ENCODE peak calls at places on chromosomes 13 and 19, in four cellular contexts. One of them, this sample, is unnamed.

GRCh38 chr13:113002206-113002821 is 33.3 kb downstream of the MCF2L start:
- DNase-seq in cardiac fibroblast: no peak
- DNase-seq in pancreas: no peak
- DNase-seq in GM12878: no peak
- DNase-seq in this sample: no peak

GRCh38 chr13:109162248-109163051 is 533.0 kb downstream of the MYO16 start:
- DNase-seq in pancreas: no peak
- DNase-seq in GM12878: peak
- DNase-seq in cardiac fibroblast: no peak
- DNase-seq in this sample: peak

GRCh38 chr13:51328488-51328887 is 11.0 kb upstream of the SERPINE3 start:
- DNase-seq in cardiac fibroblast: no peak
- DNase-seq in GM12878: no peak
- DNase-seq in pancreas: no peak
- DNase-seq in this sample: no peak

GRCh38 chr19:53333071-53333465 is 481 bp upstream of the ZNF845 start:
- DNase-seq in pancreas: peak
- DNase-seq in GM12878: no peak
- DNase-seq in cardiac fibroblast: no peak
- DNase-seq in this sample: no peak

GRCh38 chr13:31946091-31946770 is 85.3 kb upstream of the FRY start:
- DNase-seq in cardiac fibroblast: peak
- DNase-seq in pancreas: no peak
- DNase-seq in GM12878: no peak
- DNase-seq in this sample: no peak

GRCh38 chr13:43005460-43006236 is 13.6 kb upstream of the EPSTI1 start:
- DNase-seq in pancreas: no peak
- DNase-seq in cardiac fibroblast: peak
- DNase-seq in GM12878: no peak
- DNase-seq in this sample: no peak

GRCh38 chr19:30518965-30519606 is 146.9 kb downstream of the ZNF536 start:
- DNase-seq in GM12878: no peak
- DNase-seq in cardiac fibroblast: no peak
- DNase-seq in pancreas: no peak
- DNase-seq in this sample: no peak

GRCh38 chr19:45768644-45769053 is 403 bp downstream of the SIX5 start:
- DNase-seq in pancreas: peak
- DNase-seq in cardiac fibroblast: peak
- DNase-seq in GM12878: no peak
- DNase-seq in this sample: no peak

GRCh38 chr13:109704771-109705628 is 81.4 kb downstream of the IRS2 start:
- DNase-seq in pancreas: no peak
- DNase-seq in GM12878: no peak
- DNase-seq in cardiac fibroblast: peak
- DNase-seq in this sample: no peak

GRCh38 chr19:1087813-1088418 is 7.3 kb downstream of the POLR2E start:
- DNase-seq in cardiac fibroblast: no peak
- DNase-seq in GM12878: no peak
- DNase-seq in pancreas: peak
- DNase-seq in this sample: no peak

GRCh38 chr13:40170982-40171381 is 495.5 kb downstream of the FOXO1 start:
- DNase-seq in GM12878: no peak
- DNase-seq in pancreas: no peak
- DNase-seq in cardiac fibroblast: no peak
- DNase-seq in this sample: no peak

GRCh38 chr19:11763117-11763516 is 3.7 kb upstream of the ZNF441 start:
- DNase-seq in pancreas: no peak
- DNase-seq in cardiac fibroblast: no peak
- DNase-seq in GM12878: no peak
- DNase-seq in this sample: no peak

GRCh38 chr13:62356977-62357376 is 941.3 kb upstream of the PCDH20 start:
- DNase-seq in cardiac fibroblast: no peak
- DNase-seq in GM12878: no peak
- DNase-seq in pancreas: no peak
- DNase-seq in this sample: no peak

GRCh38 chr19:1567116-1567847 is 843 bp downstream of the MEX3D start:
- DNase-seq in pancreas: peak
- DNase-seq in cardiac fibroblast: no peak
- DNase-seq in GM12878: no peak
- DNase-seq in this sample: no peak

GRCh38 chr13:73254827-73255226 is 196.0 kb downstream of the KLF5 start:
- DNase-seq in cardiac fibroblast: no peak
- DNase-seq in GM12878: no peak
- DNase-seq in pancreas: no peak
- DNase-seq in this sample: no peak

GRCh38 chr19:13094285-13094595 is 8.4 kb downstream of the LYL1 start:
- DNase-seq in cardiac fibroblast: no peak
- DNase-seq in GM12878: no peak
- DNase-seq in pancreas: peak
- DNase-seq in this sample: no peak

GRCh38 chr13:112641456-112641855 is 48.4 kb upstream of the ATP11A start:
- DNase-seq in cardiac fibroblast: no peak
- DNase-seq in pancreas: peak
- DNase-seq in GM12878: no peak
- DNase-seq in this sample: no peak

GRCh38 chr19:56294557-56294956 is 20.1 kb downstream of the ZSCAN5A start:
- DNase-seq in pancreas: no peak
- DNase-seq in GM12878: no peak
- DNase-seq in cardiac fibroblast: peak
- DNase-seq in this sample: no peak

GRCh38 chr13:97338571-97338970 is 95.4 kb upstream of the RAP2A start:
- DNase-seq in cardiac fibroblast: no peak
- DNase-seq in GM12878: no peak
- DNase-seq in pancreas: no peak
- DNase-seq in this sample: no peak

GRCh38 chr13:58429917-58430316 is 798.4 kb downstream of the PCDH17 start:
- DNase-seq in pancreas: no peak
- DNase-seq in GM12878: no peak
- DNase-seq in cardiac fibroblast: no peak
- DNase-seq in this sample: no peak

GRCh38 chr19:14080887-14081796 is 4.4 kb downstream of the C19orf67 start:
- DNase-seq in cardiac fibroblast: peak
- DNase-seq in pancreas: peak
- DNase-seq in GM12878: peak
- DNase-seq in this sample: peak

GRCh38 chr13:114147803-114148520 is 15.5 kb upstream of the RASA3 start:
- DNase-seq in GM12878: no peak
- DNase-seq in cardiac fibroblast: no peak
- DNase-seq in pancreas: no peak
- DNase-seq in this sample: no peak

GRCh38 chr19:29630661-29631060 is 24.6 kb downstream of the POP4 start:
- DNase-seq in GM12878: no peak
- DNase-seq in pancreas: no peak
- DNase-seq in cardiac fibroblast: no peak
- DNase-seq in this sample: no peak

GRCh38 chr13:98155475-98156111 is 12.7 kb downstream of the FARP1 start:
- DNase-seq in GM12878: no peak
- DNase-seq in pancreas: no peak
- DNase-seq in cardiac fibroblast: peak
- DNase-seq in this sample: no peak

GRCh38 chr13:106484084-106484754 is 51.2 kb downstream of the EFNB2 start:
- DNase-seq in GM12878: no peak
- DNase-seq in cardiac fibroblast: no peak
- DNase-seq in pancreas: no peak
- DNase-seq in this sample: no peak

GRCh38 chr19:10815969-10816635 is 19.9 kb downstream of the TMED1 start:
- DNase-seq in GM12878: no peak
- DNase-seq in pancreas: no peak
- DNase-seq in cardiac fibroblast: no peak
- DNase-seq in this sample: no peak

GRCh38 chr13:40102854-40103253 is 447.4 kb downstream of the COG6 start:
- DNase-seq in pancreas: no peak
- DNase-seq in cardiac fibroblast: peak
- DNase-seq in GM12878: no peak
- DNase-seq in this sample: no peak

GRCh38 chr13:79228972-79229371 is 177.1 kb downstream of the RBM26 start:
- DNase-seq in GM12878: no peak
- DNase-seq in cardiac fibroblast: no peak
- DNase-seq in pancreas: no peak
- DNase-seq in this sample: no peak

GRCh38 chr19:43638214-43638990 is 1.2 kb downstream of the CADM4 start:
- DNase-seq in pancreas: no peak
- DNase-seq in cardiac fibroblast: no peak
- DNase-seq in GM12878: no peak
- DNase-seq in this sample: no peak

GRCh38 chr19:778910-779653 is 18.2 kb upstream of the PTBP1 start:
- DNase-seq in cardiac fibroblast: peak
- DNase-seq in GM12878: no peak
- DNase-seq in pancreas: peak
- DNase-seq in this sample: no peak

GRCh38 chr19:8150178-8150865 is 930 bp upstream of the FBN3 start:
- DNase-seq in pancreas: no peak
- DNase-seq in cardiac fibroblast: no peak
- DNase-seq in GM12878: no peak
- DNase-seq in this sample: no peak
- TF ChIP-seq CTCF in pancreas: no peak
- TF ChIP-seq CTCF in cardiac fibroblast: no peak
- TF ChIP-seq CTCF in GM12878: no peak
- TF ChIP-seq CTCF in this sample: no peak

DNA sequence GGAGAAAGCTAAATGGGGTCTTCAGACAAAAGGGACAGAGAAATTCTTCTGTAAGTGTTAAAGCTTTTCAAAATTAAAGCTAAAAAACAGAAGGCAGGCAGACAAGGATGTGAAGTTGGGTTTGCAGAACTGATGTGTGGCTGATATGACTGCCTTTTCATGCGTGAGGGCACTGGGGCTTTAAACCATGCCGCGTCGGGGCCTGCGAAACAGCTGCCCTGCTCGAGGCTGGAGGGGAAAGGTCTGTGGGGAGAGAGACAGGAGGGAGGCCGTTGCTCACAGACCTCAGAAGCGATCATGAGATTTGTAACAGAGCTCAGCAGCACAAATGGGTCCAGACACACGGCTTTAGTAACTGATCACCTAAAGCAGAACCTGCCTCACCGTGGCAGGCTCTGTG is 23.5 kb downstream of the CAPS start:
- DNase-seq in GM12878: no peak
- DNase-seq in cardiac fibroblast: no peak
- DNase-seq in pancreas: no peak
- DNase-seq in this sample: no peak
- H3K4me3 ChIP-seq in GM12878: no peak
- H3K4me3 ChIP-seq in cardiac fibroblast: no peak
- H3K4me3 ChIP-seq in pancreas: no peak
- H3K4me3 ChIP-seq in this sample: no peak

GRCh38 chr13:30792257-30793000 is 57.1 kb downstream of the ALOX5AP start:
- DNase-seq in pancreas: peak
- DNase-seq in cardiac fibroblast: peak
- DNase-seq in GM12878: no peak
- DNase-seq in this sample: no peak
- TF ChIP-seq CTCF in pancreas: no peak
- TF ChIP-seq CTCF in cardiac fibroblast: peak
- TF ChIP-seq CTCF in GM12878: no peak
- TF ChIP-seq CTCF in this sample: no peak

DNA sequence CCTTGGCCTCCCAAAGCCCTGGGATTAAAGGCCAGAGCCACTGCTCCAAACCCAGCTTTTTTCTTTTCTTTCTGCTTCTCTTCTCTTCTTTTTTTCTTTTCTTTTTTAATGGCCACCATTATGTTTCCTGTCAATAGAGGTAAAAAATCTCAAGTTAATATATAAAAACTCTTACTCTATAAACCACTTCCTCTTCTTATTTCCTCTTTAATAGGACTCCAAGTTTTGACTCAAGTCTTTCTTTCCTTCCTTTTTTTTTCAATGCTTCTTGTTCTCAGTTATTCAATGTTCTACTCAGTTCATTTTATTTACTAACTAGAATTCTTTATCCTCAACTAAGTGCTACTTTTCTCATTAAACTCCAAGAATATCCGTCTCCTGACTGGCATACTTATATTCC is 27.1 kb upstream of the MYCBP2 start:
- DNase-seq in cardiac fibroblast: no peak
- DNase-seq in GM12878: no peak
- DNase-seq in pancreas: no peak
- DNase-seq in this sample: no peak
- H3K4me3 ChIP-seq in cardiac fibroblast: no peak
- H3K4me3 ChIP-seq in GM12878: no peak
- H3K4me3 ChIP-seq in pancreas: no peak
- H3K4me3 ChIP-seq in this sample: no peak

GRCh38 chr19:16326401-16327130 is 1.9 kb downstream of the KLF2 start:
- DNase-seq in GM12878: no peak
- DNase-seq in cardiac fibroblast: peak
- DNase-seq in pancreas: peak
- DNase-seq in this sample: no peak

GRCh38 chr19:16325671-16326400 is 1.2 kb downstream of the KLF2 start:
- DNase-seq in cardiac fibroblast: peak
- DNase-seq in pancreas: peak
- DNase-seq in GM12878: no peak
- DNase-seq in this sample: no peak

GRCh38 chr19:16324064-16324383 is 602 bp upstream of the KLF2 start:
- DNase-seq in cardiac fibroblast: no peak
- DNase-seq in pancreas: no peak
- DNase-seq in GM12878: no peak
- DNase-seq in this sample: no peak

GRCh38 chr19:16324384-16325160 is at the start of gene KLF2:
- DNase-seq in pancreas: peak
- DNase-seq in GM12878: no peak
- DNase-seq in cardiac fibroblast: peak
- DNase-seq in this sample: no peak

DNA sequence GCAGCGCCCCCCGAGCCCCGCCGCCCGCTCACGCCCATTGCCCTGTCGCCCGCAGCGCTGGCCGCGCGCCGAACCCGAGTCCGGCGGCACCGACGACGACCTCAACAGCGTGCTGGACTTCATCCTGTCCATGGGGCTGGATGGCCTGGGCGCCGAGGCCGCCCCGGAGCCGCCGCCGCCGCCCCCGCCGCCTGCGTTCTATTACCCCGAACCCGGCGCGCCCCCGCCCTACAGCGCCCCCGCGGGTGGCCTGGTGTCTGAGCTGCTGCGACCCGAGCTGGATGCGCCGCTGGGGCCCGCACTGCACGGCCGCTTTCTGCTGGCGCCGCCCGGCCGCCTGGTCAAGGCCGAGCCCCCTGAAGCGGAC is 518 bp downstream of the KLF2 start:
- DNase-seq in GM12878: no peak
- DNase-seq in pancreas: peak
- DNase-seq in cardiac fibroblast: no peak
- DNase-seq in this sample: no peak
- TF ChIP-seq CTCF in GM12878: peak
- TF ChIP-seq CTCF in pancreas: no peak
- TF ChIP-seq CTCF in cardiac fibroblast: no peak
- TF ChIP-seq CTCF in this sample: peak

This sample was measured in GM12864.